ENCODE peak calls at places on chromosomes 11 and 22, in five cellular contexts. M is naive thymus-derived CD4-positive, alpha-beta T cell; Z is A549; A is thoracic aorta; V is DND-41. K is an unnamed sample.

GRCh38 chr11:57476883-57477506 is 16.7 kb downstream of the RTN4RL2 start:
- DNase-seq in M (no peak), A (no peak), V (no peak), Z (peak), K (peak)

GRCh38 chr11:35478411-35479139 is 46.8 kb downstream of the PAMR1 start:
- DNase-seq in V (no peak), A (no peak), Z (no peak), M (no peak), K (no peak)

GRCh38 chr11:64746486-64746885 is 2.5 kb upstream of the RASGRP2 start:
- DNase-seq in V (no peak), A (no peak), M (no peak), Z (no peak), K (no peak)

GRCh38 chr11:75790986-75791385 is 22.4 kb downstream of the DGAT2 start:
- DNase-seq in V (no peak), Z (no peak), M (no peak), A (no peak), K (no peak)

GRCh38 chr11:35334385-35335090 is 84.8 kb downstream of the SLC1A2 start:
- DNase-seq in M (no peak), V (no peak), A (no peak), Z (no peak), K (no peak)

GRCh38 chr22:22229683-22230420 is 14.7 kb upstream of the VPREB1 start:
- DNase-seq in M (no peak), A (no peak), V (no peak), Z (no peak), K (no peak)

GRCh38 chr11:128790200-128790599 is 76.9 kb downstream of the KCNJ1 start:
- DNase-seq in M (no peak), A (no peak), Z (no peak), V (no peak), K (no peak)

GRCh38 chr22:25120761-25121212 is 78.9 kb upstream of the CRYBB3 start:
- DNase-seq in V (no peak), A (no peak), Z (no peak), M (no peak), K (peak)

GRCh38 chr11:120354779-120355178 is 18.6 kb downstream of the ARHGEF12 start:
- DNase-seq in V (no peak), A (no peak), M (no peak), Z (no peak), K (no peak)

GRCh38 chr11:47062736-47063135 is 113.9 kb downstream of the ARFGAP2 start:
- DNase-seq in V (no peak), M (no peak), A (no peak), Z (no peak), K (no peak)

GRCh38 chr11:43922974-43923326 is 19.5 kb upstream of the C11orf96 start:
- DNase-seq in A (no peak), V (no peak), Z (no peak), M (no peak), K (no peak)

GRCh38 chr11:118610773-118611432 is 3.5 kb downstream of the PHLDB1 start:
- DNase-seq in Z (peak), V (peak), A (no peak), M (peak), K (peak)

GRCh38 chr11:131572423-131572822 is 202.0 kb downstream of the NTM start:
- DNase-seq in A (no peak), V (no peak), Z (no peak), M (no peak), K (no peak)

GRCh38 chr11:14519692-14520085 is 497 bp downstream of the PSMA1 start:
- DNase-seq in V (no peak), Z (no peak), M (no peak), A (no peak), K (no peak)

GRCh38 chr22:46049726-46050450 is 72.9 kb upstream of the WNT7B start:
- DNase-seq in Z (no peak), A (no peak), V (no peak), M (no peak), K (peak)

GRCh38 chr11:68677432-68677831 is 6.9 kb upstream of the GAL start:
- DNase-seq in Z (peak), A (no peak), V (no peak), M (no peak), K (peak)

GRCh38 chr11:111379500-111380136 is 543 bp upstream of the POU2AF1 start:
- DNase-seq in M (no peak), V (peak), A (no peak), Z (no peak), K (no peak)

GRCh38 chr11:12284321-12285050 is 92.9 kb upstream of the PARVA start:
- DNase-seq in M (no peak), A (no peak), Z (no peak), V (no peak), K (no peak)

GRCh38 chr11:2827256-2827655 is 58.3 kb downstream of the CDKN1C start:
- DNase-seq in M (no peak), A (no peak), Z (no peak), V (no peak), K (no peak)

GRCh38 chr11:66882540-66882939 is 25.7 kb downstream of the LRFN4 start:
- DNase-seq in M (no peak), Z (no peak), V (no peak), A (no peak), K (no peak)

GRCh38 chr11:69540118-69541000 is 58.9 kb downstream of the LINC01488 start:
- DNase-seq in V (no peak), M (no peak), Z (no peak), A (peak), K (peak)

GRCh38 chr11:132475046-132475445 is 1057.3 kb downstream of the OPCML start:
- DNase-seq in Z (no peak), V (no peak), A (no peak), M (no peak), K (no peak)

GRCh38 chr11:9825315-9825714 is 161.4 kb downstream of the SWAP70 start:
- DNase-seq in Z (no peak), A (no peak), V (no peak), M (no peak), K (no peak)

GRCh38 chr11:92269841-92270240 is 45.2 kb downstream of the FAT3 start:
- DNase-seq in M (no peak), Z (no peak), A (no peak), V (no peak), K (no peak)

GRCh38 chr22:25362215-25362882 is 142.9 kb downstream of the CRYBB2 start:
- DNase-seq in V (peak), M (no peak), A (peak), Z (peak), K (peak)

GRCh38 chr11:3808846-3809623 is 675 bp downstream of the PGAP2 start:
- DNase-seq in M (peak), Z (peak), A (no peak), V (peak), K (no peak)

GRCh38 chr11:59076876-59077571 is 9.1 kb upstream of the GLYATL1B start:
- DNase-seq in Z (no peak), M (no peak), V (no peak), A (no peak), K (no peak)

GRCh38 chr11:102807921-102808320 is 10.0 kb upstream of the MMP1 start:
- DNase-seq in M (no peak), Z (peak), V (peak), A (no peak), K (peak)

GRCh38 chr11:12222099-12222751 is 111.8 kb downstream of the MICAL2 start:
- DNase-seq in V (no peak), Z (no peak), A (no peak), M (no peak), K (peak)

GRCh38 chr22:20090730-20091240 is 10.7 kb downstream of the DGCR8 start:
- DNase-seq in Z (no peak), A (no peak), M (no peak), V (no peak), K (no peak)

GRCh38 chr11:59224419-59224928 is 11.7 kb upstream of the MPEG1 start:
- DNase-seq in V (no peak), Z (no peak), A (no peak), M (no peak), K (no peak)

GRCh38 chr22:49010901-49011300 is 816.8 kb downstream of the BRD1 start:
- DNase-seq in Z (no peak), M (no peak), A (no peak), V (no peak), K (peak)

GRCh38 chr11:72240461-72241289 is 3.3 kb downstream of the PHOX2A start:
- DNase-seq in A (no peak), Z (no peak), V (no peak), M (no peak), K (peak)

GRCh38 chr11:132114743-132115142 is 744.3 kb downstream of the NTM start:
- DNase-seq in Z (no peak), A (no peak), V (no peak), M (no peak), K (no peak)

GRCh38 chr11:61805146-61805545 is 11.7 kb downstream of the FADS1 start:
- DNase-seq in M (no peak), Z (no peak), V (no peak), A (no peak), K (no peak)

GRCh38 chr11:121449123-121449522 is 3.0 kb upstream of the SORL1 start:
- DNase-seq in V (no peak), A (no peak), Z (no peak), M (peak), K (no peak)
- H3K4me3 ChIP-seq in V (no peak), A (no peak), Z (no peak), M (peak), K (no peak)

GRCh38 chr11:123168955-123169484 is 26.0 kb downstream of the CLMP start:
- DNase-seq in V (no peak), Z (no peak), M (no peak), A (no peak), K (no peak)

GRCh38 chr11:123170929-123171328 is 24.1 kb downstream of the CLMP start:
- DNase-seq in M (no peak), V (no peak), A (no peak), Z (no peak), K (no peak)

GRCh38 chr11:123168236-123168635 is 26.8 kb downstream of the CLMP start:
- DNase-seq in V (no peak), M (no peak), Z (no peak), A (no peak), K (no peak)

GRCh38 chr11:123173040-123173855 is 21.8 kb downstream of the CLMP start:
- DNase-seq in Z (no peak), M (no peak), A (no peak), V (no peak), K (no peak)

DNA sequence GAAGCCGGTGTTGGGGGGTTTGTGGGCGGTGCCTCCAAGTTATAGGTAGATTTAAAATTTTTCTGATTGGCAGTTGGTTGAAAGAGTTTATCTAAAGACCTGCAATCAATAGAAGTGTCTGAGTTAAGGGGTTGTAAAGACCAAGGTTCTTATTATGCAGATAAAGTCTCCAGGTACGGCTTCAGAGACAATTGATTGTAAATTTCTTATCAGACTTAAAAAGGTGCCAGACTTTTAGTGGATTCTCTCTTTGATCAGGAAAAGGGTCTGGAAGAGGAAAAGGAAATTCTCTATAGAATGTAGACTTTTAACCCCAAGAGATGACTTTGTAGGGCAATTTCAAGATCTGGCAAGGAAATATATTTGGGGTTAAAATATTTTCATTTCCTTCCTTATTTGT is 25.2 kb downstream of the CLMP start:
- DNase-seq in A (no peak), M (no peak), V (no peak), Z (no peak), K (no peak)
- H3K4me3 ChIP-seq in A (no peak), M (no peak), V (no peak), Z (no peak), K (no peak)

GRCh38 chr11:126414615-126415014 is 59.1 kb downstream of the ST3GAL4 start:
- DNase-seq in M (no peak), A (peak), Z (no peak), V (no peak), K (no peak)

GRCh38 chr11:126417463-126417862 is 62.0 kb downstream of the ST3GAL4 start:
- DNase-seq in Z (no peak), A (no peak), V (no peak), M (no peak), K (no peak)

GRCh38 chr11:126415128-126415527 is 59.6 kb downstream of the ST3GAL4 start:
- DNase-seq in V (no peak), M (no peak), Z (no peak), A (peak), K (no peak)

GRCh38 chr11:126415669-126416420 is 60.4 kb downstream of the ST3GAL4 start:
- DNase-seq in M (no peak), Z (no peak), A (no peak), V (no peak), K (peak)

GRCh38 chr11:126416542-126417090 is 61.1 kb downstream of the ST3GAL4 start:
- DNase-seq in A (peak), Z (no peak), V (no peak), M (peak), K (peak)
- H3K4me3 ChIP-seq in A (peak), Z (no peak), V (no peak), M (peak), K (peak)

GRCh38 chr22:41697126-41697775 is 2.1 kb upstream of the MEI1 start:
- DNase-seq in A (peak), Z (peak), M (peak), V (peak), K (peak)

GRCh38 chr22:41695211-41695610 is 4.1 kb upstream of the MEI1 start:
- DNase-seq in A (no peak), M (no peak), V (no peak), Z (no peak), K (no peak)

GRCh38 chr22:41699264-41700104 is at the start of gene MEI1:
- DNase-seq in Z (no peak), A (peak), M (peak), V (no peak), K (peak)

GRCh38 chr22:41700105-41700358 is 729 bp downstream of the MEI1 start:
- DNase-seq in V (no peak), Z (no peak), M (no peak), A (no peak), K (no peak)

DNA sequence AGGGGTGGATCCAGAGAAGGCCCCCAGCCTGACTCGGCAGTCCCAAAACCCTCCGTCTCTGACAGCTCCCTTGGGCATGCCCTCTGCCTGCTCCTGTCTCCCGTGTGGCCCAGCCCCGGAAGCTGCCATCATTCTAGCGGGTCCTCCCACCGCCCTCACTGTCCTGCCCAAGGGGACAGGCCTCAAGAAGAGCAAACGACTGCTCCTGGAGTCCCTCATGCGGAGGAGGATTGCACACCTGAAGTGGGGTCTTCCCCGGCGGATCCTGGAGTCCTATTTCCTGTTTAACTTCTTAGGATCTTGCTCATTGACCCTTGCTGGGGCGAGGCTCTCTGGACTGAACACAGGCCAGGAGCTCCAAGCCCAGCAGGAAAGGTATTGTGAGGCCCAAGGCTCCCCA is 2.6 kb upstream of the MEI1 start:
- DNase-seq in M (no peak), Z (no peak), A (no peak), V (no peak), K (peak)
- H3K4me3 ChIP-seq in M (no peak), Z (no peak), A (no peak), V (no peak), K (no peak)

GRCh38 chr11:122155765-122156527 is 39.9 kb upstream of the BLID start:
- DNase-seq in M (no peak), Z (no peak), V (no peak), A (no peak), K (no peak)
- H3K4me3 ChIP-seq in M (no peak), Z (peak), V (no peak), A (peak), K (no peak)

DNA sequence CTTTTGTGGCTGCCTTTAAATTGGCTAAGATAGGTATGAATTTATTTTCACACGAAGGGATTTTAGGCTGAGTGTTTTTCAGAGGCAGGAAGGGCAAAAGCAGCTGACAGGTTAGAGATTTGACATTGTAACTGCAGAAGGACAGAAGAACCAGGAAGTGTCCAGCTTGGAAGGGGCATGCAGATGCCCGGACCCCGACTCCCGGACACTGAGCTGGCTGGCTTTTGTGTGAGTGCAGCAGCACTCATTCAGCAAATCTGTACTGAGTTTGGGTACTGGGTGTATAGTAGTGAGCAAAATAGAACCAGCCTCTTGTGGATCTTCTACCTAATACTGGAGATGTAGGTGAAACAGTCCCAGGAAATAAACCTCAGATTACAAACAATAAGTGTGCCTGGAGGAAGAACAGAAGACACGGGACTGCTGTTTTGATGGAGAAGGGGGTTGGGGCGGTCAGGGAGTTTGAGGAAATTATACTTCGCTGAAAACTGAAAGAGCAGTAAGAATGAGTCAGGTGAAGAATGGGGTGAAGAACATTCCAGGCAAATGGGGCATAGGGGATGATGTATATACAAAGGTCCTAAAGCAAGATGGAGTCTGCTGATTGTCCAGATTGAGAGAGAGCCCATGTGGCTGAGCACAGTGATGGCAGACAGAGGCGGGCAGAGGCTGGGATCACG is 64.6 kb downstream of the PPFIBP2 start:
- DNase-seq in A (no peak), M (no peak), Z (no peak), V (no peak), K (no peak)
- H3K4me3 ChIP-seq in A (peak), M (no peak), Z (no peak), V (no peak), K (peak)